ENCODE peak calls at places on chromosomes 6 and 20, in six cellular contexts. One of them, this sample, is unnamed.

GRCh38 chr6:127902933-127903332 is 2.1 kb upstream of the THEMIS start:
- DNase-seq in A549: no peak
- DNase-seq in NB4: no peak
- DNase-seq in HepG2: no peak
- DNase-seq in GM12878: no peak
- DNase-seq in K562: no peak
- DNase-seq in this sample: no peak

GRCh38 chr20:8524716-8525343 is 392.8 kb downstream of the PLCB1 start:
- DNase-seq in A549: no peak
- DNase-seq in NB4: no peak
- DNase-seq in HepG2: no peak
- DNase-seq in GM12878: no peak
- DNase-seq in K562: no peak
- DNase-seq in this sample: no peak

GRCh38 chr6:160138839-160139419 is 17.3 kb downstream of the SLC22A1 start:
- DNase-seq in A549: no peak
- DNase-seq in NB4: no peak
- DNase-seq in HepG2: no peak
- DNase-seq in GM12878: no peak
- DNase-seq in K562: no peak
- DNase-seq in this sample: no peak

GRCh38 chr6:108805611-108806181 is 42.5 kb upstream of the ARMC2 start:
- DNase-seq in A549: no peak
- DNase-seq in NB4: peak; percentile 24
- DNase-seq in HepG2: no peak
- DNase-seq in GM12878: peak; percentile 21
- DNase-seq in K562: no peak
- DNase-seq in this sample: no peak

GRCh38 chr20:62146019-62146755 is 2.6 kb downstream of the SS18L1 start:
- DNase-seq in A549: no peak
- DNase-seq in NB4: no peak
- DNase-seq in HepG2: peak; percentile 85
- DNase-seq in GM12878: no peak
- DNase-seq in K562: peak; percentile 64
- DNase-seq in this sample: no peak

GRCh38 chr6:129872591-129872990 is 11.5 kb upstream of the TMEM244 start:
- DNase-seq in A549: no peak
- DNase-seq in NB4: no peak
- DNase-seq in HepG2: no peak
- DNase-seq in GM12878: no peak
- DNase-seq in K562: no peak
- DNase-seq in this sample: no peak

GRCh38 chr6:33427585-33428218 is 7.8 kb downstream of the SYNGAP1 start:
- DNase-seq in A549: peak; percentile 18
- DNase-seq in NB4: peak; percentile 47
- DNase-seq in HepG2: no peak
- DNase-seq in GM12878: no peak
- DNase-seq in K562: peak; percentile 93
- DNase-seq in this sample: peak; percentile 21

GRCh38 chr20:44571367-44571766 is 11.0 kb upstream of the PKIG start:
- DNase-seq in A549: no peak
- DNase-seq in NB4: no peak
- DNase-seq in HepG2: no peak
- DNase-seq in GM12878: no peak
- DNase-seq in K562: no peak
- DNase-seq in this sample: no peak

GRCh38 chr6:121205569-121205968 is 128.7 kb downstream of the TBC1D32 start:
- DNase-seq in A549: no peak
- DNase-seq in NB4: no peak
- DNase-seq in HepG2: no peak
- DNase-seq in GM12878: no peak
- DNase-seq in K562: no peak
- DNase-seq in this sample: no peak

GRCh38 chr6:106334646-106335448 is 9.3 kb upstream of the ATG5 start:
- DNase-seq in A549: peak; percentile 47
- DNase-seq in NB4: peak; percentile 66
- DNase-seq in HepG2: peak; percentile 52
- DNase-seq in GM12878: no peak
- DNase-seq in K562: peak; percentile 69
- DNase-seq in this sample: peak; percentile 67

GRCh38 chr6:8442149-8442548 is 6.8 kb upstream of the SLC35B3 start:
- DNase-seq in A549: no peak
- DNase-seq in NB4: no peak
- DNase-seq in HepG2: no peak
- DNase-seq in GM12878: no peak
- DNase-seq in K562: no peak
- DNase-seq in this sample: no peak

GRCh38 chr6:156910938-156911337 is 133.8 kb downstream of the ARID1B start:
- DNase-seq in A549: no peak
- DNase-seq in NB4: no peak
- DNase-seq in HepG2: no peak
- DNase-seq in GM12878: no peak
- DNase-seq in K562: no peak
- DNase-seq in this sample: no peak

GRCh38 chr6:144036064-144036873 is 28.2 kb upstream of the PLAGL1 start:
- DNase-seq in A549: no peak
- DNase-seq in NB4: peak; percentile 76
- DNase-seq in HepG2: peak; percentile 21
- DNase-seq in GM12878: no peak
- DNase-seq in K562: peak; percentile 30
- DNase-seq in this sample: peak; percentile 6

GRCh38 chr20:22523499-22524392 is 60.6 kb downstream of the FOXA2 start:
- DNase-seq in A549: peak; percentile 28
- DNase-seq in NB4: no peak
- DNase-seq in HepG2: peak; percentile 99
- DNase-seq in GM12878: no peak
- DNase-seq in K562: no peak
- DNase-seq in this sample: no peak

GRCh38 chr6:25296980-25297379 is 17.8 kb downstream of the CARMIL1 start:
- DNase-seq in A549: no peak
- DNase-seq in NB4: no peak
- DNase-seq in HepG2: no peak
- DNase-seq in GM12878: no peak
- DNase-seq in K562: no peak
- DNase-seq in this sample: no peak

GRCh38 chr20:50558483-50558925 is 48.3 kb downstream of the PTPN1 start:
- DNase-seq in A549: peak; percentile 71
- DNase-seq in NB4: no peak
- DNase-seq in HepG2: no peak
- DNase-seq in GM12878: no peak
- DNase-seq in K562: peak; percentile 83
- DNase-seq in this sample: peak; percentile 57

GRCh38 chr6:87483929-87484328 is 11.2 kb downstream of the SLC35A1 start:
- DNase-seq in A549: peak; percentile 25
- DNase-seq in NB4: peak; percentile 84
- DNase-seq in HepG2: peak; percentile 13
- DNase-seq in GM12878: no peak
- DNase-seq in K562: peak; percentile 38
- DNase-seq in this sample: no peak

GRCh38 chr20:42494290-42494689 is 695.4 kb downstream of the PTPRT start:
- DNase-seq in A549: no peak
- DNase-seq in NB4: no peak
- DNase-seq in HepG2: no peak
- DNase-seq in GM12878: no peak
- DNase-seq in K562: no peak
- DNase-seq in this sample: no peak

GRCh38 chr20:29743101-29743931 is 1514.1 kb upstream of the DEFB115 start:
- DNase-seq in A549: no peak
- DNase-seq in NB4: no peak
- DNase-seq in HepG2: no peak
- DNase-seq in GM12878: no peak
- DNase-seq in K562: no peak
- DNase-seq in this sample: no peak

GRCh38 chr6:34234667-34235604 is 1.7 kb upstream of the HMGA1 start:
- DNase-seq in A549: no peak
- DNase-seq in NB4: peak; percentile 7
- DNase-seq in HepG2: no peak
- DNase-seq in GM12878: no peak
- DNase-seq in K562: peak; percentile 90
- DNase-seq in this sample: no peak

GRCh38 chr6:52183131-52183530 is 3.0 kb upstream of the IL17A start:
- DNase-seq in A549: no peak
- DNase-seq in NB4: no peak
- DNase-seq in HepG2: no peak
- DNase-seq in GM12878: no peak
- DNase-seq in K562: no peak
- DNase-seq in this sample: no peak

GRCh38 chr6:1436334-1437306 is 47.2 kb downstream of the FOXF2 start:
- DNase-seq in A549: peak; percentile 61
- DNase-seq in NB4: peak; percentile 79
- DNase-seq in HepG2: peak; percentile 67
- DNase-seq in GM12878: peak; percentile 30
- DNase-seq in K562: peak; percentile 76
- DNase-seq in this sample: peak; percentile 70

GRCh38 chr20:56554869-56555268 is 21.8 kb downstream of the FAM209B start:
- DNase-seq in A549: peak; percentile 92
- DNase-seq in NB4: peak; percentile 89
- DNase-seq in HepG2: peak; percentile 92
- DNase-seq in GM12878: peak; percentile 83
- DNase-seq in K562: no peak
- DNase-seq in this sample: peak; percentile 85

GRCh38 chr6:158095031-158095430 is 73.0 kb downstream of the SERAC1 start:
- DNase-seq in A549: no peak
- DNase-seq in NB4: peak; percentile 53
- DNase-seq in HepG2: peak; percentile 19
- DNase-seq in GM12878: no peak
- DNase-seq in K562: no peak
- DNase-seq in this sample: no peak

DNA sequence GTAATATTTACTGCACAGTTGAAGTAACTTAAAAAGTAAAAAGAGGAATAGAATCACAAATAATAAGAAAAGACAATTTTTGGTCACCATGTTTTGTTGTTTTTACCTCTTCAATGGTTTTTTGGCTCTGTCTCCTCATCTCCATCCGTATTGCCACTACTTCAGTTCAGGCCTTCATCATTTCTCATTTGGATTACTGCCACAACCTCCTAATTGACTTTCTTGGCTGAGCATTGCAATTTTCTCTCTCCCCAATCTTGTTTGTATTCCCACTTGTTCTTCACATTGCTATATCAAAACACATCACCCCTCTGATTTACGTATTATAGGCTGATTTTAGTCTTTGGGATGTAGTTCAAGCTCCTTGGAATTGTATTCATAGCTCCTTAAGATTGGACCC is 161.7 kb downstream of the GRM1 start:
- DNase-seq in A549: no peak
- DNase-seq in NB4: no peak
- DNase-seq in HepG2: no peak
- DNase-seq in GM12878: no peak
- DNase-seq in K562: no peak
- DNase-seq in this sample: no peak
- TF ChIP-seq MYC in A549: no peak
- TF ChIP-seq MYC in NB4: no peak
- TF ChIP-seq MYC in HepG2: no peak
- TF ChIP-seq MYC in GM12878: no peak
- TF ChIP-seq MYC in K562: no peak
- TF ChIP-seq MYC in this sample: no peak

DNA sequence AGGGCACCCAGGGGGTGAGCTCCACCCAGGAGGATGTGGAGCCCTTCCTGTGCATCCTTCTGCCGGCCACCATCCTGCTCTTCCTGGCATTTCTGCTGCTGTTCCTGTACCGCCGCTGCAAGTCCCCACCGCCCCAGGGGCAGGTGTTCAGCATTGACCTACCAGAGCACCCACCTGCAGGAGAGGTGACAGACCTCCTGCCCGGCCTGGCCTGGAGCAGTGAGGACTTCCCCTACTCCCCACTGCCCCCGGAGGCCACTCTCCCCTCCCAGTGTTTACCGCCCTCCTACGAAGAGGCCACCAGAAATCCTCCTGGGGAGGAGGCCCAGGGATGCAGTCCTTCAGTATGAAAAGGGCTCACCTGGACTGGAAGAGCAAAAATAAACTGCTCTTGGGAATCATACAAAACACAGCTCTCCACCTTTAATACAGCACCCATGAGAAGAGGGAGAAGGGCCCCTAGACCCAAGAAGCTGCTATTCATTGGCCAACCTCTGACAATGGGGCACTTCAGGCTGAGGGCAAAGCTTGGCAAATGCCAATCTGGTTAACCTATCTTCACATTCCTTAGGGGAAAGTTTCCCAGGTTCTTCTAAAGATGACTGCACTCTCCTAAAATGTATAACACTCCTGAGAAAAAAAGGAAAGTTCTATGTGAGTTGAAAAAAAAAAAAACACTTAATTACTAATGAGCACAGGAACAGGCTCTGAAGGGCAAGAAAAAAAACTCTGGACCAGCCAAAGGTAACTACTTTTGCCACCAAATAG is 5.0 kb downstream of the SMIM28 start:
- DNase-seq in A549: no peak
- DNase-seq in NB4: no peak
- DNase-seq in HepG2: no peak
- DNase-seq in GM12878: no peak
- DNase-seq in K562: no peak
- DNase-seq in this sample: no peak
- TF ChIP-seq MYC in A549: no peak
- TF ChIP-seq MYC in NB4: no peak
- TF ChIP-seq MYC in HepG2: no peak
- TF ChIP-seq MYC in GM12878: no peak
- TF ChIP-seq MYC in K562: no peak
- TF ChIP-seq MYC in this sample: no peak

GRCh38 chr6:6494677-6495076 is 93.8 kb upstream of the LY86 start:
- DNase-seq in A549: peak; percentile 31
- DNase-seq in NB4: peak; percentile 78
- DNase-seq in HepG2: peak; percentile 23
- DNase-seq in GM12878: peak; percentile 45
- DNase-seq in K562: peak; percentile 67
- DNase-seq in this sample: no peak
- TF ChIP-seq MYC in A549: no peak
- TF ChIP-seq MYC in NB4: no peak
- TF ChIP-seq MYC in HepG2: no peak
- TF ChIP-seq MYC in GM12878: no peak
- TF ChIP-seq MYC in K562: no peak
- TF ChIP-seq MYC in this sample: no peak

DNA sequence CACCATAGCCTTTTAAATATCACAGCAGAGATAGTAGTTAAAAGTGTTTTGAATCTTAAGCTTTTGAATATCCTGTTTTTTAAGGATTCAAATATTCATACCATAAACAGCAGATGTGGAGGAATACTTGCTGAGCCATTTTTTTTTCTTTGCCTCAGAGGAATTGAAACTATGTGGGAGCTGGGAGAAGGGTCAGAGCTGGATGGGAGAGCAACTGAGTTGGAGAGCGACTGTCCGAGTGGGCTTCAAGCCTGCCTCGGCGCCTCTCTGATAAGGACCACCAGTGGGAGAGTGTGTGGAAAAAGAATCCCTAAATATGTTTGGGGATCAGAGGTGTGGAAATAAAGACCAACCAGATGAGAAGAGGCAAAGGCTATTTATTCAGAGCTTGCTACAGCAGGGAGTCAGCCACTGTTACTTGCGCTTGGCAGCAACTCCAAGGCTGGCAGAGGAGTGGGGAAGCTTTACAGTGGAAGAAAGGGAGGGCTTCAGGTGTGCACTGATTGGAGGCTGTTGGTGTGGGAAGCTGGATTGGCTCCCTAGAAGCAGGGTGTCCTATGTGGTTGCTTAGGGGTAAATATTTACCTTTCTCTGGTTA is 34.3 kb upstream of the MCUR1 start:
- DNase-seq in A549: no peak
- DNase-seq in NB4: no peak
- DNase-seq in HepG2: no peak
- DNase-seq in GM12878: no peak
- DNase-seq in K562: no peak
- DNase-seq in this sample: no peak
- TF ChIP-seq MYC in A549: no peak
- TF ChIP-seq MYC in NB4: no peak
- TF ChIP-seq MYC in HepG2: no peak
- TF ChIP-seq MYC in GM12878: no peak
- TF ChIP-seq MYC in K562: no peak
- TF ChIP-seq MYC in this sample: no peak

GRCh38 chr6:169183233-169183632 is 70.4 kb downstream of the THBS2 start:
- DNase-seq in A549: no peak
- DNase-seq in NB4: no peak
- DNase-seq in HepG2: no peak
- DNase-seq in GM12878: no peak
- DNase-seq in K562: no peak
- DNase-seq in this sample: no peak
- TF ChIP-seq MYC in A549: no peak
- TF ChIP-seq MYC in NB4: no peak
- TF ChIP-seq MYC in HepG2: no peak
- TF ChIP-seq MYC in GM12878: no peak
- TF ChIP-seq MYC in K562: no peak
- TF ChIP-seq MYC in this sample: no peak